ENCODE peak calls at places on chromosome 3, in six cellular contexts. T is right cardiac atrium, D is body of pancreas, V is RWPE1, C is H9, E is breast epithelium. W is an unnamed sample.

GRCh38 chr3:174986685-174987084 is 127.6 kb downstream of the NAALADL2 start:
- DNase-seq in T (no peak), D (no peak), V (no peak), C (no peak), E (no peak), W (no peak)

GRCh38 chr3:122295286-122295685 is 29.8 kb upstream of the CSTA start:
- DNase-seq in T (no peak), D (peak; percentile 34), V (no peak), C (no peak), E (no peak), W (no peak)

GRCh38 chr3:158659454-158660237 is 12.8 kb downstream of the LXN start:
- DNase-seq in T (peak; percentile 58), D (peak; percentile 65), V (peak; percentile 30), C (peak; percentile 35), E (no peak), W (peak; percentile 55)

GRCh38 chr3:16399473-16399872 is 114.0 kb downstream of the RFTN1 start:
- DNase-seq in T (peak; percentile 76), D (no peak), V (no peak), C (peak; percentile 51), E (no peak), W (peak; percentile 75)

GRCh38 chr3:193984378-193984777 is 151.6 kb upstream of the HES1 start:
- DNase-seq in T (no peak), D (no peak), V (no peak), C (no peak), E (no peak), W (no peak)

GRCh38 chr3:11168881-11169805 is 14.8 kb downstream of the HRH1 start:
- DNase-seq in T (no peak), D (no peak), V (no peak), C (no peak), E (no peak), W (peak; percentile 32)

GRCh38 chr3:150005243-150006102 is 34.8 kb upstream of the PFN2 start:
- DNase-seq in T (no peak), D (no peak), V (peak; percentile 8), C (no peak), E (no peak), W (no peak)

GRCh38 chr3:123611077-123611476 is 26.2 kb upstream of the HACD2 start:
- DNase-seq in T (no peak), D (no peak), V (no peak), C (no peak), E (no peak), W (no peak)

GRCh38 chr3:54510506-54510905 is 388.2 kb downstream of the CACNA2D3 start:
- DNase-seq in T (no peak), D (no peak), V (no peak), C (no peak), E (no peak), W (no peak)

GRCh38 chr3:44284949-44285348 is 43.3 kb downstream of the TOPAZ1 start:
- DNase-seq in T (no peak), D (no peak), V (no peak), C (no peak), E (no peak), W (no peak)

GRCh38 chr3:50195501-50196252 is 4.3 kb downstream of the GNAT1 start:
- DNase-seq in T (peak; percentile 48), D (no peak), V (no peak), C (peak; percentile 64), E (no peak), W (no peak)

GRCh38 chr3:64361962-64362735 is 136.9 kb upstream of the PRICKLE2 start:
- DNase-seq in T (no peak), D (no peak), V (peak; percentile 11), C (no peak), E (no peak), W (no peak)

GRCh38 chr3:45817788-45818523 is 21.6 kb upstream of the SLC6A20 start:
- DNase-seq in T (no peak), D (peak; percentile 88), V (peak; percentile 79), C (no peak), E (peak; percentile 83), W (peak; percentile 97)

GRCh38 chr3:194387926-194388418 is 11.1 kb downstream of the GP5 start:
- DNase-seq in T (no peak), D (no peak), V (no peak), C (no peak), E (no peak), W (no peak)

GRCh38 chr3:190003730-190004129 is 117.0 kb downstream of the P3H2 start:
- DNase-seq in T (no peak), D (peak; percentile 6), V (peak; percentile 79), C (no peak), E (no peak), W (peak; percentile 13)

GRCh38 chr3:132134611-132135010 is 99.8 kb upstream of the CPNE4 start:
- DNase-seq in T (no peak), D (no peak), V (peak; percentile 58), C (no peak), E (no peak), W (peak; percentile 71)

GRCh38 chr3:48650723-48651122 is 12.0 kb downstream of the CELSR3 start:
- DNase-seq in T (no peak), D (no peak), V (no peak), C (no peak), E (no peak), W (no peak)

GRCh38 chr3:9340450-9341009 is 22.3 kb upstream of the THUMPD3 start:
- DNase-seq in T (no peak), D (no peak), V (peak; percentile 48), C (no peak), E (no peak), W (no peak)

GRCh38 chr3:114758828-114759709 is 388.0 kb downstream of the ZBTB20 start:
- DNase-seq in T (no peak), D (peak; percentile 51), V (no peak), C (no peak), E (no peak), W (peak; percentile 26)

GRCh38 chr3:184636774-184637316 is 75.0 kb downstream of the MAGEF1 start:
- DNase-seq in T (no peak), D (no peak), V (peak; percentile 64), C (no peak), E (peak; percentile 35), W (peak; percentile 36)

GRCh38 chr3:33868309-33868708 is 69.9 kb downstream of the PDCD6IP start:
- DNase-seq in T (no peak), D (no peak), V (no peak), C (no peak), E (no peak), W (no peak)

GRCh38 chr3:194396897-194397756 is 1.9 kb downstream of the GP5 start:
- DNase-seq in T (no peak), D (no peak), V (no peak), C (peak; percentile 66), E (no peak), W (no peak)

GRCh38 chr3:18734309-18734708 is 309.2 kb upstream of the SATB1 start:
- DNase-seq in T (no peak), D (no peak), V (no peak), C (no peak), E (no peak), W (no peak)

GRCh38 chr3:53137835-53138446 is 7.7 kb upstream of the RFT1 start:
- DNase-seq in T (no peak), D (no peak), V (no peak), C (no peak), E (no peak), W (no peak)

DNA sequence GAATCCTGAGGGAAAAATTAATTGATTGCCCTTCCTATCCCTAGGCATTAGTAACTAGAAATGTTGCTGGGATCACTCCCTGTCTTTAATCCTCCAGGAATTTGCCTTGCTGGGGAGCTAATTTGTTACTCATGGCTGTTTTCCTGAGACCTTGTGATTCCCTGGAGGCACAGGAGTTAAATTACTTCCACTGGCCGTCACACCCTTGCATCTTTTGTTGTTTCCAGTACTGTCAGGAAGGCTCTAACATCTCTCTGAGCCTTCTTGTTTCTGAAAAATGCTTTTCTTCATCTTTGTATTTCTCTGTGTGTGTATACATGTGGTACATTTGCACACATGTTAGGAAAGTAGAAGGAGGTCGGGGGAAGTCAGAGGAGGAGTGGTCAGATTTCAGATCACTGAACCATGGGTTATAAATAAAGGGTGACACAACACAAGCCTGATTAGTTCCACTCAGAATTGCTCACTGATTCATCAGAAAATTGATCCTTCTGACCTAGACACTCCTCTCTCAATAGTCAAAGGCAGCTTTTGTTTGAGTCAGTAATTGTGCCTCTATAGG is 23.5 kb upstream of the LRRFIP2 start:
- DNase-seq in T (no peak), D (no peak), V (peak; percentile 50), C (no peak), E (no peak), W (no peak)
- H3K27ac ChIP-seq in T (no peak overlapping the region), D (no peak overlapping the region), V (no peak overlapping the region), C (no peak overlapping the region), E (no peak overlapping the region), W (no peak overlapping the region)

GRCh38 chr3:127707777-127708438 is 35.2 kb downstream of the ABTB1 start:
- DNase-seq in T (peak; percentile 78), D (no peak), V (no peak), C (peak; percentile 19), E (no peak), W (no peak)
- H3K27ac ChIP-seq in T (peak overlapping the region; percentile 55), D (no peak overlapping the region), V (no peak overlapping the region), C (no peak overlapping the region), E (no peak overlapping the region), W (no peak overlapping the region)

DNA sequence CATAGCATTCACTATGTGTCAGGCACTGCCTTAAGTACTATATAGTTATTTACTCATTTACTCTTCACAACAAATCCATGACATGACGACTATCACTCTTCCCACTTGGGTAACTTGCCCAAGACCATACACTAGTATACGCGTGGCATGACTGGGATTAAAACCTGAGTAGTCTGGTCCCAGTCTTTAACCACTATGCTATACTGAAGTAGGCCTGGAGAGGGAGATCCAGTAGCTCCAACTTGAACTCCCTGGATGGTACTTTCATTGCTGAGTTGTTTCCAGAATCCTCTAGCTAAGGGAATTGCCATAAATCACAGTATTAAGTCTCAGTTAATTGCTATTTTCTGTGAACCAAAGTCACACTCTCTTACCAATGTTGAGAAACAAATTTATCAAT is 116.2 kb upstream of the LSAMP start:
- DNase-seq in T (no peak), D (no peak), V (no peak), C (no peak), E (no peak), W (no peak)
- H3K27ac ChIP-seq in T (no peak overlapping the region), D (no peak overlapping the region), V (no peak overlapping the region), C (no peak overlapping the region), E (no peak overlapping the region), W (no peak overlapping the region)

GRCh38 chr3:69115731-69116130 is 6.7 kb downstream of the LMOD3 start:
- DNase-seq in T (no peak), D (no peak), V (peak; percentile 8), C (no peak), E (no peak), W (peak; percentile 33)

GRCh38 chr3:69118555-69118954 is 3.8 kb downstream of the LMOD3 start:
- DNase-seq in T (no peak), D (no peak), V (no peak), C (no peak), E (no peak), W (no peak)

GRCh38 chr3:69116897-69117296 is 5.5 kb downstream of the LMOD3 start:
- DNase-seq in T (no peak), D (peak; percentile 73), V (no peak), C (no peak), E (peak; percentile 43), W (no peak)

GRCh38 chr3:69113536-69113935 is 8.9 kb downstream of the LMOD3 start:
- DNase-seq in T (no peak), D (no peak), V (no peak), C (no peak), E (no peak), W (no peak)

DNA sequence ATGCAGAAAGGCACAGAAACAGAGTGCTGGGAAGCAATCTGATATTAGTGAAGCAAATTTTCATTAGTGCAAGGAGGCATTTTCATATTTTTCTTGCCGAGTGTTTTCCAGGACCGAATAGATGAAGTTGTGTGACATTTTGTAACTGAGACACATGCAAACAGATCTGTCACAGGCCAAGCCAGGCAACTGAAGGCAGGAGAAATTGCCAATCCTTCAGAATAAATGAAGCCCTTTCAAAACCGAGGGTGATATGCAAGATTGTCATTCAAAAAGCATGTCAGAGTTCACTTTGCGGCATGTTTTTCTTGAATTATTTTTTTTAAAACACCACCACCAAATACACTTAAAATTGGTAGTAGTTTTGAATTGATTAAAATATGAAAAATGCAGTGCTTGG is 6.2 kb downstream of the LMOD3 start:
- DNase-seq in T (no peak), D (no peak), V (no peak), C (no peak), E (no peak), W (no peak)
- H3K27ac ChIP-seq in T (peak overlapping the region; percentile 94), D (peak overlapping the region; percentile 59), V (no peak overlapping the region), C (no peak overlapping the region), E (peak overlapping the region; percentile 69), W (no peak overlapping the region)